ENCODE peak calls at places on chromosomes 7 and 10, in six cellular contexts. One of them, this sample, is unnamed.
A peak's percentile ranks its signal among the peaks of the same experiment; 100 is the strongest.

GRCh38 chr10:101613646-101614045 is 25.5 kb downstream of the DPCD start:
- DNase-seq in lower lobe of right lung: no peak
- DNase-seq in NCI-H774: no peak
- DNase-seq in H54: no peak
- DNase-seq in occipital lobe: no peak
- DNase-seq in naive thymus-derived CD4-positive, alpha-beta T cell: no peak
- DNase-seq in this sample: no peak

GRCh38 chr10:112383325-112383724 is 9.4 kb downstream of the ACSL5 start:
- DNase-seq in H54: peak; percentile 54
- DNase-seq in occipital lobe: no peak
- DNase-seq in naive thymus-derived CD4-positive, alpha-beta T cell: no peak
- DNase-seq in lower lobe of right lung: no peak
- DNase-seq in NCI-H774: no peak
- DNase-seq in this sample: no peak

GRCh38 chr10:30759423-30759822 is 129.9 kb upstream of the LYZL2 start:
- DNase-seq in NCI-H774: no peak
- DNase-seq in naive thymus-derived CD4-positive, alpha-beta T cell: no peak
- DNase-seq in lower lobe of right lung: no peak
- DNase-seq in H54: no peak
- DNase-seq in occipital lobe: no peak
- DNase-seq in this sample: no peak

GRCh38 chr10:86217386-86218080 is 149.1 kb downstream of the GRID1 start:
- DNase-seq in occipital lobe: no peak
- DNase-seq in H54: no peak
- DNase-seq in lower lobe of right lung: no peak
- DNase-seq in NCI-H774: no peak
- DNase-seq in naive thymus-derived CD4-positive, alpha-beta T cell: no peak
- DNase-seq in this sample: no peak

GRCh38 chr10:44963772-44964633 is 4.4 kb downstream of the RASSF4 start:
- DNase-seq in lower lobe of right lung: peak; percentile 85
- DNase-seq in naive thymus-derived CD4-positive, alpha-beta T cell: no peak
- DNase-seq in H54: no peak
- DNase-seq in occipital lobe: peak; percentile 93
- DNase-seq in NCI-H774: no peak
- DNase-seq in this sample: peak; percentile 48

GRCh38 chr10:88840104-88840503 is 11.5 kb downstream of the ANKRD22 start:
- DNase-seq in occipital lobe: no peak
- DNase-seq in naive thymus-derived CD4-positive, alpha-beta T cell: no peak
- DNase-seq in NCI-H774: no peak
- DNase-seq in H54: no peak
- DNase-seq in lower lobe of right lung: no peak
- DNase-seq in this sample: no peak

GRCh38 chr7:41297167-41297566 is 405.7 kb downstream of the INHBA start:
- DNase-seq in occipital lobe: no peak
- DNase-seq in naive thymus-derived CD4-positive, alpha-beta T cell: no peak
- DNase-seq in NCI-H774: no peak
- DNase-seq in lower lobe of right lung: no peak
- DNase-seq in H54: no peak
- DNase-seq in this sample: no peak

GRCh38 chr10:104309980-104310978 is 28.0 kb downstream of the ITPRIP start:
- DNase-seq in NCI-H774: no peak
- DNase-seq in naive thymus-derived CD4-positive, alpha-beta T cell: no peak
- DNase-seq in lower lobe of right lung: no peak
- DNase-seq in H54: peak; percentile 66
- DNase-seq in occipital lobe: no peak
- DNase-seq in this sample: no peak

GRCh38 chr10:60910543-60910942 is 33.4 kb downstream of the RHOBTB1 start:
- DNase-seq in lower lobe of right lung: peak; percentile 53
- DNase-seq in NCI-H774: no peak
- DNase-seq in occipital lobe: no peak
- DNase-seq in naive thymus-derived CD4-positive, alpha-beta T cell: no peak
- DNase-seq in H54: no peak
- DNase-seq in this sample: no peak

GRCh38 chr7:158648168-158648567 is 56.4 kb downstream of the NCAPG2 start:
- DNase-seq in H54: no peak
- DNase-seq in lower lobe of right lung: no peak
- DNase-seq in NCI-H774: no peak
- DNase-seq in occipital lobe: no peak
- DNase-seq in naive thymus-derived CD4-positive, alpha-beta T cell: no peak
- DNase-seq in this sample: no peak

GRCh38 chr10:29386347-29386999 is 97.6 kb downstream of the LYZL1 start:
- DNase-seq in naive thymus-derived CD4-positive, alpha-beta T cell: peak; percentile 5
- DNase-seq in NCI-H774: peak; percentile 15
- DNase-seq in lower lobe of right lung: no peak
- DNase-seq in H54: no peak
- DNase-seq in occipital lobe: no peak
- DNase-seq in this sample: no peak

GRCh38 chr7:109354000-109354399 is 784.3 kb downstream of the DNAJB9 start:
- DNase-seq in lower lobe of right lung: no peak
- DNase-seq in naive thymus-derived CD4-positive, alpha-beta T cell: no peak
- DNase-seq in NCI-H774: no peak
- DNase-seq in H54: no peak
- DNase-seq in occipital lobe: no peak
- DNase-seq in this sample: no peak

GRCh38 chr10:52308251-52309031 is 5.6 kb upstream of the DKK1 start:
- DNase-seq in occipital lobe: peak; percentile 41
- DNase-seq in lower lobe of right lung: peak; percentile 59
- DNase-seq in naive thymus-derived CD4-positive, alpha-beta T cell: no peak
- DNase-seq in H54: no peak
- DNase-seq in NCI-H774: no peak
- DNase-seq in this sample: peak; percentile 75

GRCh38 chr10:34323197-34323596 is 491.9 kb downstream of the PARD3 start:
- DNase-seq in NCI-H774: no peak
- DNase-seq in H54: no peak
- DNase-seq in occipital lobe: no peak
- DNase-seq in naive thymus-derived CD4-positive, alpha-beta T cell: no peak
- DNase-seq in lower lobe of right lung: no peak
- DNase-seq in this sample: no peak

GRCh38 chr10:50346947-50347346 is 95.6 kb upstream of the ASAH2 start:
- DNase-seq in H54: no peak
- DNase-seq in NCI-H774: no peak
- DNase-seq in naive thymus-derived CD4-positive, alpha-beta T cell: no peak
- DNase-seq in occipital lobe: no peak
- DNase-seq in lower lobe of right lung: no peak
- DNase-seq in this sample: no peak

This sample was measured in H9.